ENCODE peak calls at places on chromosome 4, in eight cellular contexts. L, C, Q, T, U, V, K and G are unnamed samples.

GRCh38 chr4:26568446-26568994 is 15.4 kb upstream of the TBC1D19 start:
- DNase-seq in L (no peak), C (no peak), Q (no peak), T (peak), U (no peak), V (no peak), K (no peak), G (no peak)

GRCh38 chr4:6472387-6473263 is at the start of gene PPP2R2C:
- DNase-seq in L (peak), C (no peak), Q (no peak), T (no peak), U (peak), V (no peak), K (no peak), G (no peak)

GRCh38 chr4:14177987-14178386 is 550.5 kb upstream of the BOD1L1 start:
- DNase-seq in L (no peak), C (no peak), Q (no peak), T (no peak), U (no peak), V (no peak), K (no peak), G (no peak)

GRCh38 chr4:21901831-21902230 is 46.7 kb downstream of the KCNIP4 start:
- DNase-seq in L (no peak), C (no peak), Q (no peak), T (peak), U (no peak), V (no peak), K (no peak), G (no peak)

GRCh38 chr4:151117371-151117962 is 18.0 kb downstream of the RPS3A start:
- DNase-seq in L (peak), C (peak), Q (no peak), T (peak), U (peak), V (no peak), K (peak), G (peak)

GRCh38 chr4:22932326-22932725 is 239.6 kb downstream of the GBA3 start:
- DNase-seq in L (no peak), C (no peak), Q (no peak), T (no peak), U (no peak), V (no peak), K (peak), G (no peak)

GRCh38 chr4:178745203-178745602 is 1303.0 kb upstream of the AGA start:
- DNase-seq in L (no peak), C (no peak), Q (no peak), T (no peak), U (no peak), V (no peak), K (no peak), G (no peak)

GRCh38 chr4:164383187-164384181 is 370.4 kb upstream of the SMIM31 start:
- DNase-seq in L (no peak), C (no peak), Q (no peak), T (peak), U (peak), V (no peak), K (peak), G (no peak)

GRCh38 chr4:146436423-146437162 is 85.1 kb downstream of the SLC10A7 start:
- DNase-seq in L (no peak), C (no peak), Q (no peak), T (no peak), U (no peak), V (no peak), K (no peak), G (no peak)